ENCODE peak calls at places on chromosomes 2 and 18, in four cellular contexts. T is HepG2, N is H1, K is GM12878. Y is an unnamed sample. For H3K4me1, the result is how much of the 10 kb centered on the place peaks cover.

GRCh38 chr2:241496904-241497877 is 11.2 kb downstream of the STK25 start:
- DNase-seq in T (no peak), N (no peak), K (no peak), Y (no peak)

GRCh38 chr2:205695460-205695979 is 13.2 kb downstream of the NRP2 start:
- DNase-seq in T (no peak), N (no peak), K (no peak), Y (no peak)

GRCh38 chr18:712401-713134 is at the start of gene ENOSF1:
- DNase-seq in T (peak), N (peak), K (no peak), Y (peak)

GRCh38 chr2:80054339-80054675 is 250.2 kb downstream of the LRRTM1 start:
- DNase-seq in T (no peak), N (no peak), K (no peak), Y (no peak)

GRCh38 chr18:14997367-14997766 is 249.4 kb downstream of the ANKRD30B start:
- DNase-seq in T (no peak), N (no peak), K (no peak), Y (no peak)

GRCh38 chr18:48455555-48456478 is 46.6 kb upstream of the ZBTB7C start:
- DNase-seq in T (no peak), N (no peak), K (no peak), Y (no peak)

GRCh38 chr2:46574457-46575354 is 95.3 kb downstream of the TMEM247 start:
- DNase-seq in T (no peak), N (no peak), K (peak), Y (no peak)

GRCh38 chr2:229445013-229445412 is 173.9 kb upstream of the PID1 start:
- DNase-seq in T (peak), N (peak), K (no peak), Y (no peak)

GRCh38 chr2:209596275-209596674 is 172.4 kb downstream of the MAP2 start:
- DNase-seq in T (no peak), N (no peak), K (no peak), Y (no peak)

GRCh38 chr2:160334028-160334729 is 134.1 kb upstream of the ITGB6 start:
- DNase-seq in T (no peak), N (no peak), K (no peak), Y (no peak)

GRCh38 chr2:210577263-210578071 is 21.1 kb downstream of the CPS1 start:
- DNase-seq in T (peak), N (no peak), K (peak), Y (peak)

GRCh38 chr18:41905786-41906527 is 49.1 kb upstream of the PIK3C3 start:
- DNase-seq in T (no peak), N (no peak), K (no peak), Y (no peak)

GRCh38 chr2:238895901-238896600 is 48.2 kb downstream of the TWIST2 start:
- DNase-seq in T (peak), N (peak), K (no peak), Y (peak)

GRCh38 chr2:85504434-85505261 is 34.3 kb upstream of the MAT2A start:
- DNase-seq in T (no peak), N (no peak), K (no peak), Y (no peak)

GRCh38 chr2:210363261-210363660 is 48.3 kb upstream of the MYL1 start:
- DNase-seq in T (peak), N (no peak), K (no peak), Y (no peak)

GRCh38 chr2:148812306-148812705 is 62.7 kb upstream of the KIF5C start:
- DNase-seq in T (no peak), N (no peak), K (no peak), Y (no peak)

GRCh38 chr18:54149078-54149697 is 75.3 kb downstream of the MBD2 start:
- DNase-seq in T (peak), N (no peak), K (peak), Y (no peak)

GRCh38 chr2:102514061-102514785 is 41.2 kb downstream of the SLC9A4 start:
- DNase-seq in T (peak), N (no peak), K (no peak), Y (peak)

GRCh38 chr18:74290831-74291770 is 662 bp downstream of the CYB5A start:
- DNase-seq in T (peak), N (peak), K (no peak), Y (no peak)

GRCh38 chr2:121530210-121530562 is 494 bp upstream of the RNU4ATAC start:
- DNase-seq in T (peak), N (peak), K (peak), Y (peak)

GRCh38 chr2:100207411-100207885 is 65.1 kb upstream of the AFF3 start:
- DNase-seq in T (no peak), N (no peak), K (no peak), Y (no peak)

GRCh38 chr2:102286041-102286440 is 25.3 kb upstream of the IL1RL1 start:
- DNase-seq in T (no peak), N (no peak), K (no peak), Y (no peak)

GRCh38 chr2:68379184-68379708 is 14.2 kb downstream of the PLEK start:
- DNase-seq in T (no peak), N (no peak), K (no peak), Y (no peak)

GRCh38 chr18:8052237-8052701 is 485.2 kb downstream of the PTPRM start:
- DNase-seq in T (peak), N (no peak), K (no peak), Y (no peak)

GRCh38 chr18:58901783-58902182 is 37.1 kb downstream of the ZNF532 start:
- DNase-seq in T (no peak), N (no peak), K (no peak), Y (no peak)

DNA sequence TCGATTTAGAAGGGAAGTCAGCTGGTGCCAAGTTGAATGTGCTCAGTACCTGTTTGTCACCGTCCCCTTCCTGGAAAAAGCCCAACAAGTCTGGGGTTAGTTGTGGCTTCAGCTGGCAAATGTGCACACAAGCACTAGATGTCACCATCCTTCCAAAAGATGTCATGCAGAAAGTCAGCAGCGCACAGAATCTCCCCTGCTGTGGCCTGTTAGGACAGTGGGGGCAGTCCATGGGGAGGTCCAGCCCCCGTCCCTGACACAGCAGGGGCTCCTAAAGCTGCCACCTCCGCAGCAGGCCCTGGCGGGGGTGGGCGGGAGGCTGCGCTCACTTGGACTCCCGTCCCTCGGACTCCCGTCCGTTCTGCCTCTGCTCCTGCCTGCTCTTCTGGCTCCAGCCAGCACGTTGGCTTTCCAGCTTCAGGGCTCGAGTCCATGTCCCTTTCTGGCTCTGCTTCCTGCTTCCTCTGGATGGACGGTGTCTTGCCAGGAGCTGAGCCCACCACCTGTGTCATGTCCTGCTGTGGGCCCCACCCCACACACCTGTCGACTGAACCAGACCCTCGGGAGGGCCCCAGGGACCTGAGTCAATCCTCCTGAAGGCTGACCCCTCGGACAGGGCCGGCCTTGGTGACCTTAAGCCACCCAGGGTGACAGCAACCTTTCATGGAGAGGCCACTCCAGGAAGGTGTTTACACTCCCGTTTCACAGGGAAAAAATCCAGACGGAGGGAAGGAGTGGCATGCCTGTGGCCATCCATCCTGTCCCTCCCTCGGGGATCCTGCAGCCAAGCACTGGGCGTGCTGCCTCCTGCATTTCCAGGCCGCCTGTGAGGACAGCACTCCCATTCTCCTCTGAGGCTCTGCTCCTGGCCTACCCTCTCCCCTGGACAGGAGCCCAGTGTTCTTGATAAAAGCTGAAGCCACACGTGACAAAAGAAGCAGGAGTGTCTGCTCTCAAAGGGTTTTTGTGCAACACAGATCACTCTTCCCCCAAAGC is 8.5 kb downstream of the RAB17 start:
- DNase-seq in T (peak), N (no peak), K (peak), Y (no peak)
- TF ChIP-seq SUZ12 in T (no peak), N (no peak), K (no peak), Y (no peak)

GRCh38 chr2:96816836-96817702 is 1.0 kb downstream of the CNNM3 start:
- DNase-seq in T (peak), N (no peak), K (no peak), Y (no peak)
- H3K4me1 ChIP-seq in T (half or more), N (under half), K (under half), Y (under half)

GRCh38 chr2:10243926-10244270 is 58.8 kb upstream of the HPCAL1 start:
- DNase-seq in T (no peak), N (no peak), K (no peak), Y (no peak)

GRCh38 chr2:10241641-10242430 is 60.9 kb upstream of the HPCAL1 start:
- DNase-seq in T (no peak), N (no peak), K (no peak), Y (no peak)

GRCh38 chr2:10240911-10241610 is 61.6 kb upstream of the HPCAL1 start:
- DNase-seq in T (no peak), N (no peak), K (no peak), Y (no peak)

GRCh38 chr2:10242998-10243925 is 59.4 kb upstream of the HPCAL1 start:
- DNase-seq in T (no peak), N (no peak), K (no peak), Y (no peak)

GRCh38 chr2:10242451-10242850 is 60.3 kb upstream of the HPCAL1 start:
- DNase-seq in T (no peak), N (no peak), K (no peak), Y (no peak)
- TF ChIP-seq ZNF274 in T (no peak), N (no peak), K (no peak), Y (no peak)

DNA sequence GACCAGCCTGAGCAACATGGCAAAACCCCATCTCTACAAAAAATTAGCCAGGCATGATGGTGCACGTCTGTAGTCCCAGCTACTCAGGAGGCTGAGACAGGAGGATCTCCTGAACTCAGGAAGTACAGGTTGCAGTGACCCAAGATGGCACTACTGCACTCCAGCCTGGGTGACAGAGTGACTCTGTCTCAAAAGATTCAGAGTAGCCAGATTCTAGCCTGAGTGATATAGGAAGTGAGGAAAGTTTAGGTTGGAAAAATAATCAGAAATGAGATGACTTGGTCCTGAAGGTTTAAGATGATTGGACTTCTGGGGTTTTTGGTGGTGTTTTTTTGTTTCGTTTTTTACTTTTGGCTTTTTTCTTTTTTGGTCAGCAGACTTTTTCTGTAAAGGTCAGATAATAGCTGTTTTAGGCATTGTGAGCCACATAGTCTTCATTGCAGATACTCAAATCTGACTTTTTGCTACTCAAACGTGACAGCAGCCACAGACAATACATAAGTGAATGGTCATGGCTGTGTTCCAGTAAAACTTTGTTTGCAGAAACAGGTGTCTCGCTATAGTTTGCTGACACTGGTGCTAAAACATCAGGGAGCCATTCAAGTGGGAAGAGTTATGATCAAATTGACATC is 104.1 kb upstream of the UBXN4 start:
- DNase-seq in T (no peak), N (no peak), K (no peak), Y (no peak)
- TF ChIP-seq SUZ12 in T (no peak), N (no peak), K (no peak), Y (no peak)

DNA sequence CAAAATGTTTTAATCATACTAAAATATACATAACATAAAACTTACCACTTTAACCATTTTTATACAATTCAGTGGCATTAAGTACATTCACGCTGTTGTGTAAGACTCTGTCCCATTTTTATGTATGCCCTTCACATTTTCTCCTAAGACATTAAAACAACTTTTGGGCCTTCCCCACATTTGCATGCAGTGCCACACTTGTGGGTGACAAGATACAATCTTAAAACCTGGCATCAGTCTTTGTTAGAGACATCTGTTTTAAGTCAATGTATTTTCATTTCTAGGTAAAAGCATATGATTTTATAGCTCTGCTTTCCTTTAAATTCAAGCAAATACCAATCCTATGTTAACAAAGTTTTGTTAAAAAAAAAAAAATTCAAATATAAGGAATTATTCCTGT is 17.3 kb downstream of the SPRED2 start:
- DNase-seq in T (no peak), N (no peak), K (no peak), Y (no peak)
- H3K4me1 ChIP-seq in T (half or more), N (under half), K (under half), Y (under half)

GRCh38 chr2:188089896-188090295 is 201.8 kb upstream of the GULP1 start:
- DNase-seq in T (no peak), N (no peak), K (no peak), Y (no peak)
- TF ChIP-seq ZNF274 in T (no peak), N (no peak), K (no peak), Y (no peak)